ENCODE peak calls at places on chromosomes 6 and 20, in seven cellular contexts. M is psoas muscle, I is ovary, O is heart right ventricle, F is thoracic aorta, A is heart left ventricle, T is tibial artery. U is an unnamed sample.

GRCh38 chr6:149169761-149170359 is 147.7 kb upstream of the TAB2 start:
- DNase-seq in M (no peak), I (no peak), O (no peak), F (no peak), A (no peak), T (no peak), U (peak; percentile 23)

GRCh38 chr6:128554302-128554701 is 33.9 kb upstream of the PTPRK start:
- DNase-seq in M (no peak), I (no peak), O (peak; percentile 12), F (no peak), A (no peak), T (no peak), U (no peak)

GRCh38 chr6:72798196-72798595 is 176.3 kb downstream of the KCNQ5 start:
- DNase-seq in M (no peak), I (no peak), O (no peak), F (no peak), A (no peak), T (no peak), U (no peak)

GRCh38 chr6:119858901-119859300 is 509.3 kb upstream of the MAN1A1 start:
- DNase-seq in M (no peak), I (no peak), O (no peak), F (no peak), A (no peak), T (no peak), U (no peak)

GRCh38 chr6:90454835-90455427 is 131.9 kb downstream of the MAP3K7 start:
- DNase-seq in M (no peak), I (no peak), O (no peak), F (no peak), A (no peak), T (no peak), U (no peak)

GRCh38 chr6:169806718-169807117 is 55.3 kb downstream of the ERMARD start:
- DNase-seq in M (no peak), I (no peak), O (no peak), F (no peak), A (no peak), T (no peak), U (no peak)

GRCh38 chr20:21147593-21147992 is 21.7 kb downstream of the KIZ start:
- DNase-seq in M (no peak), I (no peak), O (no peak), F (no peak), A (no peak), T (no peak), U (no peak)

GRCh38 chr20:29318871-29319461 is 1938.5 kb upstream of the DEFB115 start:
- DNase-seq in M (no peak), I (no peak), O (no peak), F (no peak), A (no peak), T (no peak), U (no peak)

GRCh38 chr6:118240878-118241528 is 307.1 kb upstream of the PLN start:
- DNase-seq in M (no peak), I (no peak), O (no peak), F (no peak), A (no peak), T (no peak), U (no peak)
- TF ChIP-seq CTCF in M (no peak), I (no peak), O (no peak), F (no peak), A (no peak), T (no peak), U (no peak)

GRCh38 chr6:33570806-33571636 is 9.1 kb downstream of the BAK1 start:
- DNase-seq in M (peak; percentile 83), I (peak; percentile 68), O (peak; percentile 83), F (no peak), A (peak; percentile 87), T (peak; percentile 78), U (peak; percentile 75)
- H3K4me1 ChIP-seq in M (no peaks in the 10 kb centered on the region), I (peaks cover 2% of the 10 kb centered on the region), O (peaks cover 10% of the 10 kb centered on the region), F (peaks cover 9% of the 10 kb centered on the region), A (peaks cover 16% of the 10 kb centered on the region), T (peaks cover 4% of the 10 kb centered on the region), U (peaks cover 6% of the 10 kb centered on the region)

GRCh38 chr20:34210271-34210670 is 31.0 kb upstream of the ASIP start:
- DNase-seq in M (no peak), I (no peak), O (no peak), F (no peak), A (no peak), T (no peak), U (no peak)
- H3K27ac ChIP-seq in M (no peak overlapping the region), I (no peak overlapping the region), O (no peak overlapping the region), F (no peak overlapping the region), A (no peak overlapping the region), T (no peak overlapping the region), U (no peak overlapping the region)

GRCh38 chr20:51636123-51636522 is 93.6 kb upstream of the NFATC2 start:
- DNase-seq in M (no peak), I (no peak), O (no peak), F (no peak), A (no peak), T (no peak), U (no peak)

GRCh38 chr20:51634877-51635276 is 92.4 kb upstream of the NFATC2 start:
- DNase-seq in M (no peak), I (no peak), O (no peak), F (no peak), A (no peak), T (no peak), U (no peak)

GRCh38 chr20:51635680-51636079 is 93.2 kb upstream of the NFATC2 start:
- DNase-seq in M (no peak), I (no peak), O (no peak), F (no peak), A (no peak), T (no peak), U (no peak)

GRCh38 chr20:51633430-51633829 is 90.9 kb upstream of the NFATC2 start:
- DNase-seq in M (no peak), I (no peak), O (no peak), F (no peak), A (no peak), T (no peak), U (no peak)

DNA sequence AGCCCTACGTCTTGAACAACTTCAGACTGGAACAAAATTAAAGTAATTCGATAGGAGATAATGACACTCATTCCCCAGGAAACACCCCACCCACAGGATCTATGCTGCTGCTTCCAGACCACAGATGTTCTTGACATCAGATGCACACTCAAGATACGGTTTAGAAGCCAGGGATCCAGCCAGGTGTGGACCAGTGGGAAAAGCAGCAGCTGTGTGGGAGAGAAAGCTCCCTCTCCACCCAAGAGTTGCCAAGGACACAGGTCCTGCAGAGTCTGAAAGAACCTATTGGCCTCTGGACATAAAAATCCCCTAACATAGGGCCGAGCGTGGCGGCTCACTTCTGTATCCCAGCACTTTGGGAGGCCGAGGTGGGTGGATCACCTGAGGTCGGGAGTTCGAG is 91.7 kb upstream of the NFATC2 start:
- DNase-seq in M (no peak), I (no peak), O (no peak), F (no peak), A (no peak), T (no peak), U (no peak)
- TF ChIP-seq CTCF in M (no peak), I (no peak), O (no peak), F (no peak), A (no peak), T (no peak), U (no peak)

GRCh38 chr20:31667315-31668285 is 29.9 kb downstream of the COX4I2 start:
- DNase-seq in M (no peak), I (no peak), O (no peak), F (no peak), A (no peak), T (no peak), U (no peak)
- H3K4me1 ChIP-seq in M (peaks cover 68% of the 10 kb centered on the region), I (peaks cover 22% of the 10 kb centered on the region), O (peaks cover 93% of the 10 kb centered on the region), F (peaks cover 92% of the 10 kb centered on the region), A (peaks cover 91% of the 10 kb centered on the region), T (peaks cover 86% of the 10 kb centered on the region), U (no peaks in the 10 kb centered on the region)

U was measured in uterus.